ENCODE peak calls at places on chromosome 15, in eight cellular contexts. L is left kidney; E is fibroblast of the aortic adventitia; N is OCI-LY7; M is activated CD8-positive, alpha-beta memory T cell treated with anti-CD3 and anti-CD28 coated beads, Interleukin-2, amount 50 U/mL, for 4 hours; T is astrocyte; D is WTC11; W is NCI-H1092 treated with DMSO at 0.1 percent for 48 hours. S is an unnamed sample.
A peak's percentile ranks its signal among the peaks of the same experiment; 100 is the strongest.

GRCh38 chr15:80367094-80367493 is 37.1 kb upstream of the ARNT2 start:
- DNase-seq in N (peak; percentile 46), L (no peak), M (no peak), W (no peak), D (peak; percentile 58), E (peak; percentile 3), T (no peak), S (peak; percentile 72)

GRCh38 chr15:64144192-64144564 is 7.4 kb upstream of the SNX22 start:
- DNase-seq in D (no peak), T (no peak), W (no peak), E (no peak), M (no peak), N (no peak), L (no peak), S (no peak)

GRCh38 chr15:27935328-27935727 is 163.8 kb downstream of the OCA2 start:
- DNase-seq in W (no peak), M (no peak), T (no peak), L (no peak), E (no peak), D (no peak), N (no peak), S (no peak)

GRCh38 chr15:61172325-61172724 is 56.8 kb downstream of the RORA start:
- DNase-seq in M (no peak), W (no peak), T (no peak), D (no peak), L (no peak), N (no peak), E (no peak), S (no peak)

GRCh38 chr15:50353251-50353998 is 1.6 kb downstream of the GABPB1 start:
- DNase-seq in M (no peak), N (peak; percentile 40), E (peak; percentile 86), W (no peak), D (no peak), T (peak; percentile 93), L (peak; percentile 9), S (no peak)

GRCh38 chr15:84955089-84955848 is 26.4 kb upstream of the PDE8A start:
- DNase-seq in T (peak; percentile 51), M (peak; percentile 34), D (peak; percentile 70), E (peak; percentile 80), W (peak; percentile 11), L (peak; percentile 83), N (peak; percentile 30), S (peak; percentile 76)

GRCh38 chr15:52790166-52790708 is at the start of gene ONECUT1:
- DNase-seq in W (peak; percentile 69), T (no peak), L (peak; percentile 78), M (peak; percentile 53), D (peak; percentile 76), E (peak; percentile 11), N (peak; percentile 61), S (peak; percentile 81)

GRCh38 chr15:42274693-42274971 is 1.4 kb upstream of the TMEM87A start:
- DNase-seq in T (no peak), N (no peak), M (no peak), D (no peak), W (no peak), E (no peak), L (no peak), S (no peak)

GRCh38 chr15:36880226-36880912 is 220.0 kb downstream of the MEIS2 start:
- DNase-seq in W (no peak), D (peak; percentile 78), E (no peak), N (no peak), T (no peak), L (peak; percentile 85), M (no peak), S (no peak)

GRCh38 chr15:58566029-58566428 is 134.2 kb downstream of the LIPC start:
- DNase-seq in W (no peak), E (no peak), M (no peak), L (no peak), N (no peak), T (no peak), D (no peak), S (no peak)